ENCODE peak calls at places on chromosomes 7 and 10, in six cellular contexts. M is H1, D is A549, O is HepG2, H is SK-N-SH, Z is GM12878. K is an unnamed sample.

GRCh38 chr7:48760528-48761265 is 163.7 kb upstream of the CDC14C start:
- DNase-seq in D (no peak), O (no peak), M (no peak), H (no peak), Z (no peak), K (no peak)

GRCh38 chr10:86044029-86044428 is 322.6 kb downstream of the GRID1 start:
- DNase-seq in H (no peak), O (no peak), D (no peak), Z (no peak), M (no peak), K (no peak)

GRCh38 chr10:102752934-102753664 is 9.4 kb downstream of the WBP1L start:
- DNase-seq in H (peak; percentile 49), M (no peak), D (peak; percentile 46), Z (peak; percentile 19), O (peak; percentile 63), K (no peak)

GRCh38 chr7:129689995-129690581 is 78.6 kb downstream of the NRF1 start:
- DNase-seq in D (no peak), H (no peak), Z (no peak), M (no peak), O (no peak), K (no peak)

GRCh38 chr7:71005109-71005508 is 126.8 kb upstream of the GALNT17 start:
- DNase-seq in Z (no peak), M (no peak), O (no peak), H (no peak), D (no peak), K (no peak)

GRCh38 chr10:107275806-107276205 is 111.3 kb upstream of the SORCS1 start:
- DNase-seq in Z (no peak), D (no peak), O (no peak), H (no peak), M (no peak), K (no peak)

GRCh38 chr7:47819054-47819920 is 129.0 kb downstream of the PKD1L1 start:
- DNase-seq in Z (peak; percentile 15), H (peak; percentile 81), O (peak; percentile 70), D (peak; percentile 72), M (peak; percentile 73), K (peak; percentile 34)

GRCh38 chr10:73810735-73811465 is 498 bp downstream of the NDST2 start:
- DNase-seq in O (no peak), M (peak; percentile 75), D (peak; percentile 58), H (no peak), Z (no peak), K (no peak)

GRCh38 chr10:30432631-30433285 is 1.2 kb upstream of the MAP3K8 start:
- DNase-seq in Z (no peak), H (no peak), O (no peak), D (peak; percentile 55), M (no peak), K (peak; percentile 74)

GRCh38 chr10:118342638-118343020 is 505 bp upstream of the FAM204A start:
- DNase-seq in M (no peak), H (no peak), Z (no peak), O (peak; percentile 5), D (no peak), K (no peak)

GRCh38 chr7:10483671-10484070 is 490.0 kb upstream of the PHF14 start:
- DNase-seq in O (no peak), Z (no peak), M (no peak), H (no peak), D (no peak), K (no peak)

GRCh38 chr7:132373041-132373440 is 203.2 kb downstream of the PLXNA4 start:
- DNase-seq in Z (no peak), O (no peak), D (no peak), M (no peak), H (no peak), K (no peak)

DNA sequence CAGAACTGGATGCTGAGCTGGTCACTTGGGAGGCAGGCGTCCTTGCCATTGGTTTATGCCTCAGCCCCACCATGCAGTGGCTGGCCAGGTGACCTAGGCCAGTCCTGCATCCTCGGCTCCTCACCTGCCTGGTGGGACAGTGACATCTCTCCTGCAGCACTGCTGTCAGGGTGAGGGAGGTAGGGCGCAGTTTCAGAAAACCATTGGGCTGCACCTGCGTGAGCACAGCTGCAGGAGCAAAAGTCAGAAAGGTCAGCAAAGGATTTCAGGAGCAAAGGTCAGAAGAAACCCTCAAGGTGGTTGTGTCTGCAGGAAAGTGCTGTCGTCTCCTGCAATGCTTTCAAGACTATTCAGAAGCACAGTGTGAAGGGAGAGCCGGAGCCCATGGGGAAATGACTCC is 48.1 kb downstream of the EGFR start:
- DNase-seq in H (no peak), D (no peak), Z (no peak), O (no peak), M (no peak), K (no peak)
- H3K27ac ChIP-seq in H (no peak overlapping the region), D (peak overlapping the region; percentile 92), Z (no peak overlapping the region), O (peak overlapping the region; percentile 69), M (no peak overlapping the region), K (no peak overlapping the region)

DNA sequence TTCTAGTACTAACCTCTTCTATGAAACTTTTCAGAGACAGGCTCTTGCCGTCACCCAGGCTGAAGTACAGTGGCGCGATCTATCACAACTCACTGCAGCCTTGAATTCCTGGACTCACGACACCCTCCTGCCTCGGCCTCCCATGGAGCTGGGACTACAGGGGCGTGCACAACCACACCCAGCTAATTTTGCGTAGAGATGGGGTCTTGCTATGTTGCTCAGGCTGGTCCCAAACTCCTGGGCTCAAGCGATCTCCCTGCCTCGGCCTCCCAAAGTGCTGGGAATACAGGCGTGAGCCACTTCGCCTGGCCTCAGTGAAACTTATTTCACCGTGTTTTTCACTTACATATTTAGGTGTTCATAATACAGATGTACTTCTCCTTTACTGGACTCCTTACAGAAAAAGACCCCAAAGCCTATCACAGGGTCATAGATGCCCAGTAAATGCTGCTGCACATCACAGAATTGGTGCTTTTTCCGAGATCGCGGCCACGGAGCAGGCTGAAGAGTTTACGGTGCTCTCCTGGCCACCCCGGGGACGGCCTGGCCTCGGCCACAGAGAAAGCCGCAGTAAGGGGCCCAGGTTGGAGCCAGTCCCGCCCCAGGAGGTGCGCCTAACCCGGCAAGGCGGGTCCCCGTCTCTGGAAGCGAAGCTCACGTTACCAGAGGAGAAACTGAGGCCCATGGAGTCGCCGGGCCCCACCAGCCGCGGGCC is 595 bp downstream of the TBL2 start:
- DNase-seq in M (no peak), D (no peak), H (no peak), O (peak; percentile 30), Z (no peak), K (no peak)
- TF ChIP-seq MAX in M (no peak), D (no peak), H (no peak), O (no peak), Z (no peak), K (no peak)

GRCh38 chr10:132407846-132408278 is 10.9 kb downstream of the PWWP2B start:
- DNase-seq in D (no peak), O (no peak), H (peak; percentile 55), M (peak; percentile 91), Z (no peak), K (no peak)
- H3K27ac ChIP-seq in D (peak overlapping the region; percentile 32), O (peak overlapping the region; percentile 38), H (peak overlapping the region; percentile 30), M (peak overlapping the region; percentile 82), Z (no peak overlapping the region), K (peak overlapping the region; percentile 83)

GRCh38 chr7:139407555-139407954 is 47.9 kb downstream of the LUC7L2 start:
- DNase-seq in M (no peak), H (no peak), Z (no peak), O (no peak), D (no peak), K (no peak)

DNA sequence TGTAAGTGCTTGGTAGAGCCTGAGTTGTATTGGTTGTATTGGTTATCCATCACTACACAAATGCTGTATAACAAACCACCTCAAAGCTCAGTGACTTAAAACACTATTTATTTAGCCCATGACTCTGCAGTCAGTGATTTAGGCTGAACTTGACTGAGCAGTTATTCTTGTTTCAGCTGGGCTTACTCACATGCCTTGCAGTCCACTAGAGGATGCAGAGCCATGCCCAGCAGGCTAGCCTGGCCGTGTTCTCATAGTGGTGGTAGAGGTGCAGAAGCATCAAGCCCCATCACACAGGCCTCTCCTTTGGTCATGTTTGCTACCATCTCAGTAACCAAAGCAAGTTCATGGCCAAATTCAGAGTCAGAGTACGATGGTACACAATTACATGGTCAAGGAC is 43.9 kb downstream of the LUC7L2 start:
- DNase-seq in O (no peak), M (no peak), H (no peak), D (no peak), Z (no peak), K (no peak)
- TF ChIP-seq MAX in O (no peak), M (no peak), H (no peak), D (no peak), Z (no peak), K (no peak)

DNA sequence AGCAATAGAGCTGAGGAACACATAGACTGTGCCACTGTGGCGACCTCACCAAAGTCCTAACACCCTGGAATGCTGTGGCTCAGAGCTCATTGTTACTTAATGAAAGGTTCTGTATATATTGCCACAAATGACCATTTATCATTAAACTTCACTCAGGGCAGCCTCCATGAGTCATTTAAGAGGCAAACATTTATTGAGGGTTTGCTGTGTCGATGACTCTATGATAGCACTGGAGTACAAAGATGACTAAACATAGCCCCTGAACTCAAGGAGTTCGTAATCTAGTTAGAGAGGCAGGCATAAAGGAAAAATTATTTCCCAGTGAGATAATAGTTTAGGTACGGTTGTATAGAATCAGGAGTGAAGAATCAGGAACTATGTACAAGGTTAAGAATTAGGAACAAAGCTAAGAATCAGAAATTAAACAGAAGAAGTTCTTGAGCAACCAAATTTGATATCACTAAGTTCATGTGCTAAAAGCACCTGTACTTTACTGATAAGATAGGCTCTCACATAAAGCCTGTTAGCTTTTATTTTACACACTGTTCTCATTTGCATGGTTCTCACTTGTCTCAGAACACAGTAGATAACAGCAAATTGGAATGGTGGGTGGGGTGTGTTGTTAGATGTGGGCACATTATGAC is 7.9 kb downstream of the ENTPD7 start:
- DNase-seq in O (no peak), M (no peak), D (peak; percentile 36), Z (no peak), H (peak; percentile 23), K (peak; percentile 54)
- H3K27ac ChIP-seq in O (no peak overlapping the region), M (no peak overlapping the region), D (peak overlapping the region; percentile 31), Z (no peak overlapping the region), H (no peak overlapping the region), K (peak overlapping the region; percentile 20)

K was measured in HCT116.